ENCODE peak calls at places on chromosomes 16 and 17, in four cellular contexts. Q, F, I and M are unnamed samples.

GRCh38 chr17:55833311-55833710 is 82.5 kb downstream of the PCTP start:
- DNase-seq in Q (no peak), I (no peak), F (no peak), M (peak)

GRCh38 chr17:4678448-4679026 is 25.4 kb downstream of the PELP1 start:
- DNase-seq in F (no peak), Q (no peak), I (no peak), M (peak)

GRCh38 chr16:53781023-53781605 is 77.2 kb downstream of the FTO start:
- DNase-seq in Q (no peak), I (no peak), F (no peak), M (no peak)

GRCh38 chr16:26050489-26050888 is 358.7 kb downstream of the HS3ST4 start:
- DNase-seq in F (no peak), I (no peak), Q (no peak), M (no peak)

GRCh38 chr16:75546293-75546692 is 9.8 kb downstream of the TMEM231 start:
- DNase-seq in Q (no peak), I (no peak), F (no peak), M (no peak)

GRCh38 chr17:19728114-19728495 is 11.7 kb upstream of the SLC47A2 start:
- DNase-seq in I (peak), Q (peak), F (peak), M (peak)

GRCh38 chr17:41211845-41212466 is 14.5 kb upstream of the KRTAP9-2 start:
- DNase-seq in Q (no peak), F (no peak), I (no peak), M (no peak)

GRCh38 chr17:2709173-2709661 is 2.3 kb downstream of the CLUH start:
- DNase-seq in F (peak), I (peak), Q (no peak), M (peak)

GRCh38 chr16:85894266-85894665 is 4.7 kb upstream of the IRF8 start:
- DNase-seq in F (no peak), Q (no peak), I (no peak), M (no peak)

GRCh38 chr16:10946308-10946707 is 1.9 kb downstream of the CLEC16A start:
- DNase-seq in F (no peak), Q (no peak), I (no peak), M (no peak)

GRCh38 chr17:66235377-66235994 is 6.3 kb upstream of the APOH start:
- DNase-seq in I (no peak), Q (no peak), F (no peak), M (no peak)

GRCh38 chr16:84069540-84069939 is 26.9 kb upstream of the SLC38A8 start:
- DNase-seq in Q (no peak), F (no peak), I (no peak), M (peak)

GRCh38 chr17:1573932-1574696 is 11.5 kb upstream of the PITPNA start:
- DNase-seq in Q (peak), F (peak), I (peak), M (peak)

GRCh38 chr17:4249452-4250029 is 14.2 kb downstream of the ANKFY1 start:
- DNase-seq in F (no peak), Q (no peak), I (no peak), M (no peak)

GRCh38 chr17:47703191-47703591 is 9.2 kb downstream of the TBKBP1 start:
- DNase-seq in I (no peak), Q (no peak), F (no peak), M (peak)

GRCh38 chr17:4898927-4899326 is 409 bp upstream of the C17orf107 start:
- DNase-seq in F (no peak), Q (no peak), I (no peak), M (no peak)

GRCh38 chr17:57540596-57540995 is 204.5 kb downstream of the CCDC182 start:
- DNase-seq in F (no peak), Q (no peak), I (no peak), M (no peak)

GRCh38 chr17:50817142-50817751 is 18.1 kb upstream of the WFIKKN2 start:
- DNase-seq in Q (peak), I (no peak), F (peak), M (no peak)

GRCh38 chr17:61380836-61381525 is 18.7 kb upstream of the TBX2 start:
- DNase-seq in F (no peak), Q (no peak), I (no peak), M (no peak)

GRCh38 chr17:50468120-50469004 is at the start of gene CHAD:
- DNase-seq in Q (no peak), F (no peak), I (no peak), M (no peak)

GRCh38 chr17:60524463-60525346 is 1.3 kb downstream of the APPBP2 start:
- DNase-seq in I (no peak), F (peak), Q (no peak), M (peak)

GRCh38 chr17:32006957-32007462 is at the start of gene LRRC37B:
- DNase-seq in F (peak), I (peak), Q (peak), M (peak)

GRCh38 chr16:50762241-50762640 is 20.4 kb downstream of the CYLD start:
- DNase-seq in F (no peak), I (no peak), Q (no peak), M (no peak)

GRCh38 chr16:63928421-63928820 is 1193.4 kb downstream of the CDH11 start:
- DNase-seq in F (no peak), Q (no peak), I (no peak), M (no peak)

GRCh38 chr17:37885136-37885535 is 39.1 kb upstream of the TBC1D3K start:
- DNase-seq in F (no peak), Q (no peak), I (no peak), M (no peak)

GRCh38 chr17:81480140-81480917 is 32.3 kb downstream of the ACTG1 start:
- DNase-seq in I (no peak), Q (no peak), F (peak), M (no peak)

GRCh38 chr17:8754890-8755289 is 3.5 kb downstream of the SPDYE4 start:
- DNase-seq in I (no peak), F (no peak), Q (no peak), M (no peak)

GRCh38 chr16:48930951-48931553 is 321.1 kb upstream of the N4BP1 start:
- DNase-seq in F (no peak), I (no peak), Q (no peak), M (no peak)

GRCh38 chr16:69348222-69348621 is 3.4 kb downstream of the TMED6 start:
- DNase-seq in F (no peak), Q (no peak), I (no peak), M (no peak)

GRCh38 chr17:49224198-49224996 is 6.2 kb downstream of the PHOSPHO1 start:
- DNase-seq in Q (no peak), I (peak), F (peak), M (no peak)

GRCh38 chr17:26792486-26792885 is 501.4 kb upstream of the WSB1 start:
- DNase-seq in F (no peak), I (no peak), Q (no peak), M (no peak)

GRCh38 chr17:70405492-70406220 is 236.3 kb downstream of the KCNJ2 start:
- DNase-seq in I (no peak), Q (no peak), F (no peak), M (peak)

GRCh38 chr16:85306071-85306792 is 194.0 kb upstream of the CIBAR2 start:
- DNase-seq in F (peak), Q (peak), I (peak), M (peak)

GRCh38 chr17:57783338-57783742 is 38.2 kb upstream of the CCDC182 start:
- DNase-seq in Q (peak), I (peak), F (peak), M (peak)

GRCh38 chr17:47821031-47821423 is 567 bp downstream of the OSBPL7 start:
- DNase-seq in I (no peak), Q (no peak), F (no peak), M (no peak)

GRCh38 chr17:61551255-61551742 is 39.7 kb downstream of the NACA2 start:
- DNase-seq in F (no peak), I (no peak), Q (no peak), M (no peak)

GRCh38 chr16:48462146-48462740 is 77.0 kb upstream of the SIAH1 start:
- DNase-seq in Q (no peak), F (no peak), I (no peak), M (no peak)

GRCh38 chr17:49482144-49482817 is 12.8 kb upstream of the NGFR start:
- DNase-seq in Q (no peak), I (no peak), F (no peak), M (peak)

GRCh38 chr16:80023865-80024264 is 423.3 kb upstream of the MAF start:
- DNase-seq in Q (no peak), I (no peak), F (peak), M (no peak)

GRCh38 chr16:66155933-66156332 is 210.6 kb upstream of the CDH5 start:
- DNase-seq in F (no peak), I (no peak), Q (no peak), M (no peak)

GRCh38 chr16:66156538-66156937 is 210.0 kb upstream of the CDH5 start:
- DNase-seq in F (no peak), Q (no peak), I (no peak), M (no peak)

GRCh38 chr16:66150691-66151090 is 215.8 kb upstream of the CDH5 start:
- DNase-seq in Q (no peak), I (no peak), F (no peak), M (peak)

GRCh38 chr16:66154801-66155200 is 211.7 kb upstream of the CDH5 start:
- DNase-seq in I (no peak), Q (no peak), F (no peak), M (no peak)

GRCh38 chr16:66152841-66153525 is 213.5 kb upstream of the CDH5 start:
- DNase-seq in I (no peak), Q (no peak), F (no peak), M (no peak)
- TF ChIP-seq CTCF in I (no peak), Q (no peak), F (no peak), M (no peak)

GRCh38 chr17:34519286-34519685 is 60.1 kb upstream of the TMEM132E start:
- DNase-seq in F (peak), Q (no peak), I (no peak), M (no peak)
- TF ChIP-seq CTCF in F (peak), Q (peak), I (no peak), M (peak)

GRCh38 chr16:30397056-30397455 is 1.8 kb downstream of the ZNF48 start:
- DNase-seq in F (no peak), I (no peak), Q (no peak), M (no peak)

GRCh38 chr16:30397776-30398659 is 2.8 kb downstream of the ZNF48 start:
- DNase-seq in F (no peak), Q (no peak), I (no peak), M (peak)

GRCh38 chr16:30394603-30395154 is 541 bp upstream of the ZNF48 start:
- DNase-seq in I (no peak), F (no peak), Q (no peak), M (no peak)

GRCh38 chr16:30395992-30396560 is 856 bp downstream of the ZNF48 start:
- DNase-seq in Q (no peak), F (no peak), I (no peak), M (no peak)

DNA sequence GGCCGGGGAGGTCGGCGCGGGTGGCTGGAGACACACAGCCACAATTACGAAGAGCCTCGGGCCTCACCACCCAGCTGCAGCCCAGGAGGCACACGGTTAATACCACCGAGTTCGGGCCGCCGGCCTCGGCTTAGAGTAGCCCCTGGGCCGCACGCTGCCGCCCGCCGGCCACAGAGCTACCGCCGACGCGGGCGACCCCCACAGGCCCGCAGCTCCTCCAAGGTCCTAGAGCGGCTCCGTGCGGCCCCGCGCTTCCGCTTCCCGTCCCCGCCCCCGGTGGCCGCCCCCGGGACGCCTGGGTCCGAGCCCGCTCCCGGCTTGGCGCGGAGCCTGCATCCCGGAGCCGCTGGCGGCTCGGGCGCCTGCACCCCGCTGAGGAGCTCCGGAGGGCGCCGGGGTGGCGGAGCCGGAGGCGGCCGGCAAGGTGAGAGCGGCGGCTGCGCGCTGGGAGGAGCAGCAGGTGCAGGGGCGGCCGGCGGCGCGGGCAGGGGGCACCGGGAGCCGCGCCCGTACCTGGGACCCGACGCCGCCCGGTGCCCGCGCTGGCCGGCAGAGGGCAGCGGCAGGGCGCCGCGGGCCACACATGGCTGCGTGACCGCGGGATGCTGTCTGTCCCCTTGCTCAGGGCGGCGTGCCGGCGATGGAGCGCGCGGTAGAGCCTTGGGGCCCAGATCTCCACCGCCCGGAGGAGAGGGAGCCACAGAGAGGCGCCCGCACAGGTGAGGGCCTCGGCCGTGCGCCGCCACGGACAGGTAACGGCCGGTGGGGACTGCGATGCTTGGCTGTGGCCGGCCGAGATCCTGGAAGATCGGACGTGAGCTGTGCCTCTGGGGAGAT is at the start of gene ZNF48:
- DNase-seq in I (peak), Q (peak), F (peak), M (peak)
- TF ChIP-seq CTCF in I (no peak), Q (peak), F (peak), M (no peak)

DNA sequence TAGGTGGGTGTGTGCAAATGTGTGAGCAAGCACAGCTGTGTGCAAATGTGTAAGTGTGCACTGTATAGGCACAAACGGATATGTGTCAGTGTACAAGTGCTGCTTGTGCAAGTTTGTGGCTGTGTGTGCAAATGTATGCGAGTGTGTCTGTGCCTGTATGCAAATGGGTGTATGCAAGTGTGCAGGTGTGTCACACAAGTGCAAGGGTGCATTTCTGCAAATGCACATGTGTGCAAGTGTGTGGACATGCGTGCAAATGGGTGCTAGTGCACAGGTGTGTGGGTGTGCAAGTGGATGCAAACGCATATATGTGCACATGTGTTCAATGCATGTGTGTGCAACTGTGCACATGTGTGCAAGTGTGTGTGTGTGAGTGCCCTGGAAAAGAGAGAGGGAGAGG is 76.5 kb upstream of the TNRC6C start:
- DNase-seq in F (no peak), Q (no peak), I (no peak), M (no peak)
- TF ChIP-seq CTCF in F (no peak), Q (no peak), I (no peak), M (no peak)

GRCh38 chr16:555528-556478 is 4.4 kb upstream of the PRR35 start:
- DNase-seq in F (no peak), Q (no peak), I (no peak), M (no peak)
- TF ChIP-seq CTCF in F (no peak), Q (no peak), I (no peak), M (no peak)

DNA sequence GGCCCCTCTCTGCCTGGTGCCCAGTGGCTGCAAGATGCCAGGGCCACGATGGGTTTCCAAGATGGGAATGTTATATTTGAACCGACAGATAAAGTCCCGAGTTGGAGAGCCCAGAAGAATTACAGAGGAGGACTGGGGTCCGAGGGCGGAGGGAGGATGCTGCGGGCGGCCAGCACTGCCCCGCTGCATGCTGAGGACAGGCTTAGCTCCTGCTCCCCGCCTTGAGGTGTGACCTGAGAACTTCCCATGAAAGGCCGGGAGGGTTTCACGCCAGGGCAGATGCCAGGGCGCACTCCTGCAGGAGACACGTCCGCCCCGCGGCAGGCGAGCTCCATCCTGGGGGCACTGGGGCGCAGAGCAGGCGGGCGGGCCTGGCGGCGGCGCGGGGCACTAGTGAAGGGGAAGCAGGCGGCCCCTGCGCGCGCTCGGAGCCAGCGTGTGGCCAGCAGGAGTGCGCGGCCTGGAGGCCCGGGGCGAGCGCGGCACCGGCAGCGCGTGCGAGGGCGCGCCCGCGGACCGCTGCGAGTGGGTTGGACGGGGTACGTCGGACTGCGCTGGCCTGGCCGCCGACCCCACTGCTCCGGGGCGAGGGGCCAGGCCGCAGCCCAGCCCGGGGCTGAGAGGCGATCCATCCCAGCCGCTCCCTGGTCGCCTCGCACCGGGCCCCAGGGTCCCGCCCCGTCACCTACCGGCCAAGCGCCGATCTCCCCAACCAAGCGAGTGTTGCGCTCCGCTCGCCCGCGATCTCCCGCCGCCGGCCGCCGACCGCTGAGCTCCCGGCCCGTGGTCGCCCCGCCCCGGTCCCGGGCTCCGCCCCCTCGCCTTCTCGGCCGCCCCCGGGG is at the start of gene MAP3K14:
- DNase-seq in F (peak), I (peak), Q (peak), M (peak)
- TF ChIP-seq CTCF in F (no peak), I (no peak), Q (peak), M (no peak)